ENCODE peak calls at places on chromosomes 3 and 15, in six cellular contexts. Q is naive thymus-derived CD8-positive, alpha-beta T cell; H is substantia nigra; J is EL; K is naive thymus-derived CD4-positive, alpha-beta T cell; D is RPMI8226. W is an unnamed sample.

GRCh38 chr15:25250906-25251622 is 187.8 kb downstream of the UBE3A start:
- DNase-seq in Q (no peak), H (no peak), J (no peak), K (no peak), D (no peak), W (no peak)

GRCh38 chr3:168124791-168125190 is 29.1 kb upstream of the GOLIM4 start:
- DNase-seq in Q (no peak), H (no peak), J (no peak), K (no peak), D (no peak), W (no peak)

GRCh38 chr15:49178477-49178876 is 8.4 kb downstream of the GALK2 start:
- DNase-seq in Q (no peak), H (no peak), J (no peak), K (no peak), D (no peak), W (no peak)

GRCh38 chr3:13783556-13783955 is 96.3 kb downstream of the WNT7A start:
- DNase-seq in Q (no peak), H (no peak), J (no peak), K (no peak), D (no peak), W (no peak)

GRCh38 chr15:68743256-68743655 is 77.4 kb downstream of the ANP32A start:
- DNase-seq in Q (no peak), H (no peak), J (no peak), K (no peak), D (no peak), W (no peak)

GRCh38 chr3:172982731-172983364 is 158.2 kb downstream of the SPATA16 start:
- DNase-seq in Q (no peak), H (no peak), J (peak), K (no peak), D (peak), W (no peak)

GRCh38 chr15:88535100-88535499 is 11.4 kb downstream of the DET1 start:
- DNase-seq in Q (no peak), H (no peak), J (peak), K (no peak), D (no peak), W (no peak)

GRCh38 chr15:43505723-43506122 is 11.7 kb upstream of the MAP1A start:
- DNase-seq in Q (no peak), H (no peak), J (peak), K (no peak), D (no peak), W (no peak)

GRCh38 chr3:15051531-15051930 is 13.6 kb downstream of the MRPS25 start:
- DNase-seq in Q (peak), H (peak), J (peak), K (peak), D (peak), W (no peak)